ENCODE peak calls at places on chromosomes 16 and 17, in four cellular contexts. One of them, this sample, is unnamed.

GRCh38 chr17:56976941-56977570 is 875 bp upstream of the SCPEP1 start:
- DNase-seq in HepG2: peak; percentile 53
- DNase-seq in K562: no peak
- DNase-seq in GM12878: no peak
- DNase-seq in this sample: no peak

GRCh38 chr16:10168258-10168657 is 14.0 kb downstream of the GRIN2A start:
- DNase-seq in GM12878: no peak
- DNase-seq in HepG2: no peak
- DNase-seq in K562: no peak
- DNase-seq in this sample: no peak

GRCh38 chr17:27466748-27467375 is 10.6 kb downstream of the KSR1 start:
- DNase-seq in HepG2: no peak
- DNase-seq in K562: peak; percentile 60
- DNase-seq in GM12878: peak; percentile 87
- DNase-seq in this sample: no peak

GRCh38 chr16:79621027-79621426 is 20.5 kb upstream of the MAF start:
- DNase-seq in K562: no peak
- DNase-seq in HepG2: no peak
- DNase-seq in GM12878: no peak
- DNase-seq in this sample: no peak

GRCh38 chr17:38798614-38799500 is 499 bp downstream of the PIP4K2B start:
- DNase-seq in HepG2: peak; percentile 27
- DNase-seq in K562: peak; percentile 61
- DNase-seq in GM12878: no peak
- DNase-seq in this sample: peak; percentile 26

GRCh38 chr16:88638323-88639230 is at the start of gene IL17C:
- DNase-seq in K562: no peak
- DNase-seq in GM12878: no peak
- DNase-seq in HepG2: no peak
- DNase-seq in this sample: no peak

GRCh38 chr16:49928176-49928892 is 72.4 kb upstream of the ZNF423 start:
- DNase-seq in HepG2: no peak
- DNase-seq in GM12878: no peak
- DNase-seq in K562: no peak
- DNase-seq in this sample: no peak

GRCh38 chr16:29821663-29822115 is 1.4 kb downstream of the MVP start:
- DNase-seq in HepG2: no peak
- DNase-seq in K562: no peak
- DNase-seq in GM12878: no peak
- DNase-seq in this sample: no peak

GRCh38 chr17:49132699-49133364 is at the start of gene B4GALNT2:
- DNase-seq in GM12878: no peak
- DNase-seq in K562: no peak
- DNase-seq in HepG2: no peak
- DNase-seq in this sample: no peak

GRCh38 chr16:70788668-70789161 is 12.2 kb downstream of the VAC14 start:
- DNase-seq in GM12878: no peak
- DNase-seq in HepG2: no peak
- DNase-seq in K562: no peak
- DNase-seq in this sample: no peak

GRCh38 chr17:68601565-68602266 is 549 bp upstream of the FAM20A start:
- DNase-seq in GM12878: no peak
- DNase-seq in K562: no peak
- DNase-seq in HepG2: no peak
- DNase-seq in this sample: no peak

GRCh38 chr17:21460358-21460757 is 84.2 kb downstream of the KCNJ12 start:
- DNase-seq in HepG2: no peak
- DNase-seq in GM12878: no peak
- DNase-seq in K562: no peak
- DNase-seq in this sample: no peak

GRCh38 chr17:66717680-66718079 is 117.2 kb upstream of the CACNG5 start:
- DNase-seq in K562: no peak
- DNase-seq in HepG2: no peak
- DNase-seq in GM12878: no peak
- DNase-seq in this sample: no peak

GRCh38 chr17:83182620-83183063 is 103.2 kb downstream of the METRNL start:
- DNase-seq in HepG2: no peak
- DNase-seq in K562: no peak
- DNase-seq in GM12878: no peak
- DNase-seq in this sample: no peak

GRCh38 chr17:59853168-59853918 is 39.4 kb downstream of the TUBD1 start:
- DNase-seq in GM12878: no peak
- DNase-seq in K562: peak; percentile 70
- DNase-seq in HepG2: peak; percentile 99
- DNase-seq in this sample: peak; percentile 42

GRCh38 chr17:48014603-48015037 is 23.0 kb downstream of the COPZ2 start:
- DNase-seq in HepG2: no peak
- DNase-seq in GM12878: no peak
- DNase-seq in K562: peak; percentile 59
- DNase-seq in this sample: no peak

GRCh38 chr17:20995873-20996723 is 46.7 kb downstream of the USP22 start:
- DNase-seq in GM12878: no peak
- DNase-seq in K562: no peak
- DNase-seq in HepG2: no peak
- DNase-seq in this sample: no peak

GRCh38 chr16:19431636-19432340 is 14.1 kb downstream of the TMC5 start:
- DNase-seq in GM12878: no peak
- DNase-seq in K562: no peak
- DNase-seq in HepG2: no peak
- DNase-seq in this sample: no peak

GRCh38 chr17:32551186-32551955 is 64.6 kb downstream of the CDK5R1 start:
- DNase-seq in GM12878: peak; percentile 71
- DNase-seq in K562: no peak
- DNase-seq in HepG2: no peak
- DNase-seq in this sample: no peak

GRCh38 chr17:64378890-64379354 is 11.7 kb downstream of the PECAM1 start:
- DNase-seq in HepG2: peak; percentile 35
- DNase-seq in K562: no peak
- DNase-seq in GM12878: peak; percentile 72
- DNase-seq in this sample: no peak

DNA sequence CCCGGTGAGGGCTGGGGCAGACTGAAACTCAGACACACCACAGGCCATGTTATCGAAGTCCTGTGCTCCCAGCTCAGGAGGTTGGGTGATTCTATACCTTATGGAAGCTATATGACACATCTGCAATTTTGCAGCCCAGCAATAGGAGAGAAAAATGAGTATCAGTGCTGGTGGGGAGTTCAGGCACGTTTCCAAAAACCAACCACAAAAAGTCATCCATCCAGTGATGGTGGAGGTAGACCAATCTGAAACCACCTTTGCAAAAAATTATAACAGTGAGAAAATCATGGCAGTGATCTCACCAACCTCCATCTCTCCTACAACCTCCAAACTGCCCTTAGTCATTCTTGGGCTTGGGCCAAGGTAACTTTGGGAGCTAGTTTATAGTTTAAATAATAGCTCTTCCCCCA is 327.9 kb downstream of the SLC39A11 start:
- DNase-seq in K562: no peak
- DNase-seq in HepG2: no peak
- DNase-seq in GM12878: no peak
- DNase-seq in this sample: no peak
- TF ChIP-seq FOXM1 in K562: no peak
- TF ChIP-seq FOXM1 in HepG2: no peak
- TF ChIP-seq FOXM1 in GM12878: no peak
- TF ChIP-seq FOXM1 in this sample: no peak

GRCh38 chr17:77456271-77456950 is 315.6 kb downstream of the SEC14L1 start:
- DNase-seq in HepG2: no peak
- DNase-seq in GM12878: no peak
- DNase-seq in K562: no peak
- DNase-seq in this sample: no peak

GRCh38 chr17:77458202-77459017 is 317.6 kb downstream of the SEC14L1 start:
- DNase-seq in K562: no peak
- DNase-seq in GM12878: no peak
- DNase-seq in HepG2: no peak
- DNase-seq in this sample: no peak

GRCh38 chr17:77457572-77458201 is 316.9 kb downstream of the SEC14L1 start:
- DNase-seq in GM12878: no peak
- DNase-seq in K562: no peak
- DNase-seq in HepG2: no peak
- DNase-seq in this sample: no peak

GRCh38 chr17:77455878-77456234 is 315.1 kb downstream of the SEC14L1 start:
- DNase-seq in K562: no peak
- DNase-seq in HepG2: no peak
- DNase-seq in GM12878: no peak
- DNase-seq in this sample: no peak

GRCh38 chr17:77456951-77457548 is 316.3 kb downstream of the SEC14L1 start:
- DNase-seq in GM12878: no peak
- DNase-seq in HepG2: no peak
- DNase-seq in K562: no peak
- DNase-seq in this sample: no peak
- TF ChIP-seq FOXK2 in GM12878: no peak
- TF ChIP-seq FOXK2 in HepG2: no peak
- TF ChIP-seq FOXK2 in K562: no peak
- TF ChIP-seq FOXK2 in this sample: no peak

GRCh38 chr16:1126577-1126976 is 26.3 kb upstream of the CACNA1H start:
- DNase-seq in K562: no peak
- DNase-seq in HepG2: no peak
- DNase-seq in GM12878: no peak
- DNase-seq in this sample: no peak

GRCh38 chr16:1127101-1127500 is 25.8 kb upstream of the CACNA1H start:
- DNase-seq in K562: no peak
- DNase-seq in GM12878: no peak
- DNase-seq in HepG2: no peak
- DNase-seq in this sample: no peak

GRCh38 chr16:1126044-1126443 is 26.9 kb upstream of the CACNA1H start:
- DNase-seq in HepG2: no peak
- DNase-seq in GM12878: no peak
- DNase-seq in K562: no peak
- DNase-seq in this sample: no peak

GRCh38 chr16:1129106-1129960 is 23.6 kb upstream of the CACNA1H start:
- DNase-seq in GM12878: no peak
- DNase-seq in HepG2: no peak
- DNase-seq in K562: no peak
- DNase-seq in this sample: no peak

GRCh38 chr16:1127971-1128715 is 24.8 kb upstream of the CACNA1H start:
- DNase-seq in GM12878: no peak
- DNase-seq in K562: no peak
- DNase-seq in HepG2: no peak
- DNase-seq in this sample: no peak
- TF ChIP-seq FOXM1 in GM12878: no peak
- TF ChIP-seq FOXM1 in K562: no peak
- TF ChIP-seq FOXM1 in HepG2: no peak
- TF ChIP-seq FOXM1 in this sample: no peak

GRCh38 chr16:8959921-8960787 is 3.6 kb downstream of the USP7 start:
- DNase-seq in K562: no peak
- DNase-seq in GM12878: no peak
- DNase-seq in HepG2: peak; percentile 98
- DNase-seq in this sample: no peak
- TF ChIP-seq FOXK2 in K562: no peak
- TF ChIP-seq FOXK2 in GM12878: peak; percentile 9
- TF ChIP-seq FOXK2 in HepG2: peak; percentile 69
- TF ChIP-seq FOXK2 in this sample: no peak

GRCh38 chr17:79950306-79950705 is 85.4 kb downstream of the TBC1D16 start:
- DNase-seq in HepG2: no peak
- DNase-seq in K562: peak; percentile 16
- DNase-seq in GM12878: no peak
- DNase-seq in this sample: no peak
- TF ChIP-seq FOXM1 in HepG2: no peak
- TF ChIP-seq FOXM1 in K562: no peak
- TF ChIP-seq FOXM1 in GM12878: no peak
- TF ChIP-seq FOXM1 in this sample: no peak

GRCh38 chr16:67563708-67564468 is 1.6 kb downstream of the CTCF start:
- DNase-seq in GM12878: no peak
- DNase-seq in K562: peak; percentile 48
- DNase-seq in HepG2: peak; percentile 58
- DNase-seq in this sample: no peak
- TF ChIP-seq FOXK2 in GM12878: no peak
- TF ChIP-seq FOXK2 in K562: no peak
- TF ChIP-seq FOXK2 in HepG2: no peak
- TF ChIP-seq FOXK2 in this sample: no peak

GRCh38 chr17:17104036-17104435 is 61.8 kb downstream of the MPRIP start:
- DNase-seq in HepG2: no peak
- DNase-seq in GM12878: no peak
- DNase-seq in K562: no peak
- DNase-seq in this sample: no peak

GRCh38 chr17:17105976-17106375 is 63.7 kb downstream of the MPRIP start:
- DNase-seq in K562: no peak
- DNase-seq in GM12878: no peak
- DNase-seq in HepG2: no peak
- DNase-seq in this sample: no peak

GRCh38 chr17:17103160-17103559 is 60.9 kb downstream of the MPRIP start:
- DNase-seq in K562: no peak
- DNase-seq in GM12878: no peak
- DNase-seq in HepG2: peak; percentile 18
- DNase-seq in this sample: no peak

GRCh38 chr17:17106716-17107115 is 64.5 kb downstream of the MPRIP start:
- DNase-seq in K562: no peak
- DNase-seq in HepG2: no peak
- DNase-seq in GM12878: no peak
- DNase-seq in this sample: no peak

GRCh38 chr17:17104494-17104893 is 62.2 kb downstream of the MPRIP start:
- DNase-seq in GM12878: no peak
- DNase-seq in K562: no peak
- DNase-seq in HepG2: no peak
- DNase-seq in this sample: no peak
- TF ChIP-seq FOXM1 in GM12878: no peak
- TF ChIP-seq FOXM1 in K562: no peak
- TF ChIP-seq FOXM1 in HepG2: no peak
- TF ChIP-seq FOXM1 in this sample: no peak

GRCh38 chr17:2595200-2595599 is 1.7 kb downstream of the PAFAH1B1 start:
- DNase-seq in HepG2: no peak
- DNase-seq in K562: no peak
- DNase-seq in GM12878: no peak
- DNase-seq in this sample: no peak

GRCh38 chr17:2595736-2596135 is 2.3 kb downstream of the PAFAH1B1 start:
- DNase-seq in HepG2: no peak
- DNase-seq in K562: no peak
- DNase-seq in GM12878: no peak
- DNase-seq in this sample: no peak

GRCh38 chr17:2593846-2594656 is 597 bp downstream of the PAFAH1B1 start:
- DNase-seq in K562: peak; percentile 80
- DNase-seq in GM12878: peak; percentile 17
- DNase-seq in HepG2: peak; percentile 58
- DNase-seq in this sample: peak; percentile 65

GRCh38 chr17:2594657-2595085 is 1.2 kb downstream of the PAFAH1B1 start:
- DNase-seq in K562: no peak
- DNase-seq in GM12878: no peak
- DNase-seq in HepG2: no peak
- DNase-seq in this sample: no peak

DNA sequence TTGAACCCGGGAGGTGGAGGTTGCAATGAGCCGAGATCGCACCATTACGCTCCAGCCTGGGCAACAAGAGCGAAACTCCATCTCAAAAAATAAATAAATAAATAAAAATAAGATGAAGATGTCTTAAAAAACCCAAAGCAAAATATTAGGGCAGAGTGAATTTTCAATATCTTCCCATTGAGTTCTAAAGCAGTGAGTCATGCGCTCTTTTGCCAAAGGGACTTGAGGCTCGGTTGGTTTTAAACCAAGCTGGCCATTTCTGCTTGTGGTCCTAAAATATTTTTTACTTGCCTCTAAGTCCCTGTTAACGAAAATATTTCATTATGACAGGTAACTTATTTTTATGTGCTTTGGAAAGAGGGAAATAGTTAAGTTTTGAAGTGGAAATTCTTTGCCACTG is 4.7 kb downstream of the PAFAH1B1 start:
- DNase-seq in GM12878: no peak
- DNase-seq in K562: no peak
- DNase-seq in HepG2: no peak
- DNase-seq in this sample: no peak
- TF ChIP-seq FOXK2 in GM12878: no peak
- TF ChIP-seq FOXK2 in K562: no peak
- TF ChIP-seq FOXK2 in HepG2: no peak
- TF ChIP-seq FOXK2 in this sample: no peak

This sample was measured in HEK293T.